ENCODE peak calls at places on chromosomes 11 and 22, in eight cellular contexts. N is MM.1S, I is neural progenitor cell, D is SK-N-SH, F is GM23248, X is PC-3, B is OCI-LY7, S is HCT116. Z is an unnamed sample.

GRCh38 chr11:69063671-69064260 is 15.0 kb downstream of the TPCN2 start:
- DNase-seq in B (no peak), N (no peak), X (no peak), I (no peak), D (no peak), S (no peak), F (no peak), Z (no peak)

GRCh38 chr11:95641506-95641905 is 148.1 kb downstream of the FAM76B start:
- DNase-seq in N (peak; percentile 68), S (no peak), B (no peak), X (no peak), D (no peak), F (no peak), I (no peak), Z (no peak)

GRCh38 chr11:32574446-32574845 is 9.2 kb upstream of the EIF3M start:
- DNase-seq in X (no peak), I (no peak), S (no peak), F (no peak), D (no peak), B (no peak), N (no peak), Z (no peak)

GRCh38 chr11:69642549-69642912 is 1.6 kb downstream of the CCND1 start:
- DNase-seq in N (peak; percentile 32), X (no peak), S (no peak), F (peak; percentile 59), D (peak; percentile 57), I (peak; percentile 60), B (no peak), Z (peak; percentile 27)

GRCh38 chr11:120303004-120303637 is 22.0 kb upstream of the TLCD5 start:
- DNase-seq in S (peak; percentile 82), B (peak; percentile 71), I (peak; percentile 87), D (peak; percentile 62), N (peak; percentile 77), X (peak; percentile 93), F (peak; percentile 87), Z (peak; percentile 94)

GRCh38 chr11:40405614-40406013 is 1053.8 kb downstream of the LRRC4C start:
- DNase-seq in B (no peak), N (no peak), D (no peak), X (no peak), I (no peak), S (no peak), F (no peak), Z (no peak)

GRCh38 chr22:46687045-46687444 is 51.0 kb downstream of the CERK start:
- DNase-seq in B (no peak), X (no peak), N (no peak), I (no peak), D (no peak), S (no peak), F (no peak), Z (no peak)

GRCh38 chr11:57641426-57641825 is 8.3 kb downstream of the YPEL4 start:
- DNase-seq in N (peak; percentile 63), B (peak; percentile 69), F (peak; percentile 81), S (no peak), D (peak; percentile 54), I (peak; percentile 60), X (peak; percentile 76), Z (peak; percentile 71)

GRCh38 chr11:43503417-43503816 is 144.7 kb downstream of the TTC17 start:
- DNase-seq in F (peak; percentile 30), B (no peak), X (peak; percentile 30), D (no peak), I (no peak), N (peak; percentile 25), S (no peak), Z (peak; percentile 32)

GRCh38 chr11:94477644-94478043 is 16.0 kb downstream of the MRE11 start:
- DNase-seq in B (no peak), F (no peak), X (no peak), N (peak; percentile 16), I (no peak), S (no peak), D (no peak), Z (peak; percentile 22)

GRCh38 chr11:64611961-64612646 is 21.1 kb downstream of the SLC22A12 start:
- DNase-seq in F (peak; percentile 34), D (no peak), S (no peak), N (no peak), B (no peak), I (no peak), X (no peak), Z (no peak)

GRCh38 chr11:14981507-14981906 is 9.4 kb upstream of the CALCA start:
- DNase-seq in S (no peak), I (no peak), N (no peak), B (no peak), X (no peak), D (no peak), F (no peak), Z (no peak)

GRCh38 chr11:84430661-84431060 is 1144.5 kb upstream of the CCDC90B start:
- DNase-seq in D (no peak), S (no peak), B (no peak), X (peak; percentile 27), I (peak; percentile 23), F (no peak), N (peak; percentile 16), Z (peak; percentile 33)

GRCh38 chr11:12114487-12115033 is 4.2 kb downstream of the MICAL2 start:
- DNase-seq in N (no peak), X (no peak), F (no peak), S (no peak), B (no peak), I (no peak), D (no peak), Z (no peak)

GRCh38 chr11:94183886-94184264 is 55.2 kb downstream of the PANX1 start:
- DNase-seq in N (no peak), S (peak; percentile 49), B (peak; percentile 50), F (peak; percentile 43), D (peak; percentile 33), X (peak; percentile 89), I (peak; percentile 73), Z (peak; percentile 83)

GRCh38 chr11:130710442-130711101 is 205.7 kb downstream of the SNX19 start:
- DNase-seq in F (no peak), X (no peak), D (no peak), B (no peak), I (no peak), S (no peak), N (no peak), Z (no peak)

GRCh38 chr11:10261821-10262220 is 32.2 kb downstream of the SBF2 start:
- DNase-seq in F (peak; percentile 52), N (no peak), X (peak; percentile 25), S (no peak), D (no peak), B (no peak), I (no peak), Z (no peak)

GRCh38 chr22:49784987-49785614 is 42.6 kb downstream of the BRD1 start:
- DNase-seq in N (no peak), I (no peak), S (no peak), F (no peak), X (no peak), B (no peak), D (no peak), Z (no peak)
- H4K20me1 ChIP-seq in N (peaks cover 6% of the 10 kb centered on the region), I (peaks cover 92% of the 10 kb centered on the region), S (no peaks in the 10 kb centered on the region), F (no peaks in the 10 kb centered on the region), X (no peaks in the 10 kb centered on the region), B (no peaks in the 10 kb centered on the region), D (peaks cover 87% of the 10 kb centered on the region), Z (peaks cover 30% of the 10 kb centered on the region)

GRCh38 chr11:86360775-86361395 is 13.8 kb upstream of the CCDC81 start:
- DNase-seq in F (peak; percentile 69), X (peak; percentile 62), B (no peak), S (peak; percentile 23), N (no peak), D (no peak), I (peak; percentile 48), Z (peak; percentile 70)
- TF ChIP-seq EZH2phosphoT487 in F (no peak), X (no peak), B (no peak), S (no peak), N (no peak), D (no peak), I (no peak), Z (no peak)

GRCh38 chr11:45155058-45155551 is 8.7 kb downstream of the PRDM11 start:
- DNase-seq in I (no peak), X (no peak), B (no peak), F (peak; percentile 27), D (no peak), N (no peak), S (no peak), Z (no peak)

GRCh38 chr11:45155627-45156180 is 9.3 kb downstream of the PRDM11 start:
- DNase-seq in X (no peak), N (no peak), I (no peak), D (no peak), F (no peak), B (no peak), S (no peak), Z (no peak)

GRCh38 chr11:45156731-45157130 is 10.3 kb downstream of the PRDM11 start:
- DNase-seq in S (no peak), F (no peak), I (no peak), B (no peak), N (no peak), D (no peak), X (no peak), Z (no peak)

GRCh38 chr11:45157247-45158209 is 11.1 kb downstream of the PRDM11 start:
- DNase-seq in D (no peak), I (no peak), X (no peak), F (no peak), N (no peak), S (no peak), B (no peak), Z (no peak)

GRCh38 chr11:45156201-45156600 is 9.8 kb downstream of the PRDM11 start:
- DNase-seq in I (no peak), F (no peak), S (no peak), B (no peak), X (no peak), D (no peak), N (no peak), Z (no peak)
- H4K20me1 ChIP-seq in I (peaks cover 12% of the 10 kb centered on the region), F (no peaks in the 10 kb centered on the region), S (no peaks in the 10 kb centered on the region), B (peaks cover 3% of the 10 kb centered on the region), X (no peaks in the 10 kb centered on the region), D (peaks cover 13% of the 10 kb centered on the region), N (no peaks in the 10 kb centered on the region), Z (no peaks in the 10 kb centered on the region)

GRCh38 chr22:20111689-20112622 is 3.9 kb upstream of the RANBP1 start:
- DNase-seq in N (no peak), D (no peak), I (no peak), S (no peak), X (no peak), F (no peak), B (no peak), Z (no peak)
- TF ChIP-seq EZH2phosphoT487 in N (no peak), D (no peak), I (no peak), S (no peak), X (no peak), F (no peak), B (no peak), Z (no peak)

GRCh38 chr22:36319595-36320497 is 66.9 kb downstream of the APOL1 start:
- DNase-seq in B (no peak), D (no peak), F (no peak), X (no peak), N (no peak), I (no peak), S (no peak), Z (no peak)
- H4K20me1 ChIP-seq in B (no peaks in the 10 kb centered on the region), D (peaks cover 36% of the 10 kb centered on the region), F (no peaks in the 10 kb centered on the region), X (no peaks in the 10 kb centered on the region), N (no peaks in the 10 kb centered on the region), I (no peaks in the 10 kb centered on the region), S (no peaks in the 10 kb centered on the region), Z (peaks cover 5% of the 10 kb centered on the region)